ENCODE peak calls at places on chromosomes 4 and X, in eight cellular contexts. N is omental fat pad, E is RWPE1, K is ecto neural progenitor cell, L is mesothelial cell of epicardium, J is EL, M is MCF 10A, T is heart left ventricle. D is an unnamed sample.

GRCh38 chr4:38313999-38314561 is 349.9 kb upstream of the KLF3 start:
- DNase-seq in N (no peak), E (peak; percentile 74), K (no peak), L (no peak), J (peak; percentile 55), M (peak; percentile 89), T (no peak), D (no peak)

GRCh38 chr4:88007304-88008132 is at the start of gene PKD2:
- DNase-seq in N (peak; percentile 51), E (peak; percentile 76), K (peak; percentile 88), L (peak; percentile 78), J (peak; percentile 82), M (peak; percentile 76), T (peak; percentile 92), D (peak; percentile 80)

GRCh38 chrX:24285082-24285481 is 28.8 kb downstream of the SUPT20HL2 start:
- DNase-seq in N (no peak), E (no peak), K (no peak), L (no peak), J (no peak), M (peak; percentile 29), T (no peak), D (no peak)

GRCh38 chr4:136637071-136637777 is 895.1 kb downstream of the PCDH18 start:
- DNase-seq in N (no peak), E (no peak), K (peak; percentile 58), L (no peak), J (peak; percentile 3), M (peak; percentile 42), T (no peak), D (no peak)

GRCh38 chr4:164772076-164772475 is 18.1 kb downstream of the SMIM31 start:
- DNase-seq in N (no peak), E (no peak), K (no peak), L (no peak), J (no peak), M (no peak), T (no peak), D (no peak)

GRCh38 chr4:106034751-106035150 is 139.5 kb downstream of the NPNT start:
- DNase-seq in N (no peak), E (no peak), K (no peak), L (no peak), J (no peak), M (no peak), T (no peak), D (no peak)

GRCh38 chr4:80334568-80334967 is 962 bp upstream of the CFAP299 start:
- DNase-seq in N (no peak), E (no peak), K (no peak), L (no peak), J (no peak), M (no peak), T (no peak), D (no peak)

GRCh38 chr4:168257663-168258235 is 60.8 kb downstream of the DDX60 start:
- DNase-seq in N (no peak), E (no peak), K (no peak), L (no peak), J (no peak), M (no peak), T (no peak), D (no peak)

GRCh38 chr4:55947254-55947882 is 1.4 kb upstream of the CEP135 start:
- DNase-seq in N (no peak), E (no peak), K (no peak), L (no peak), J (peak; percentile 19), M (peak; percentile 21), T (no peak), D (no peak)

GRCh38 chrX:151227637-151228036 is 51.3 kb downstream of the GPR50 start:
- DNase-seq in N (no peak), E (no peak), K (peak; percentile 53), L (no peak), J (no peak), M (no peak), T (no peak), D (no peak)